ENCODE peak calls at places on chromosomes 4 and X, in ten cellular contexts. One of them, this sample, is unnamed.

GRCh38 chr4:85107553-85107952 is 141.1 kb upstream of the WDFY3 start:
- DNase-seq in NCI-H1694 treated with DMSO at 0.1 percent for 48 hours: no peak
- DNase-seq in activated T-cell treated with anti-CD3 and anti-CD28 coated beads for 1 hour: no peak
- DNase-seq in foreskin fibroblast: no peak
- DNase-seq in IMR-90: no peak
- DNase-seq in SW480: no peak
- DNase-seq in pulmonary artery endothelial cell: no peak
- DNase-seq in non-pigmented ciliary epithelial cell: no peak
- DNase-seq in RCC 7860: no peak
- DNase-seq in HCEC 1CT: no peak
- DNase-seq in this sample: no peak

GRCh38 chrX:108399427-108400165 is 38.6 kb downstream of the COL4A6 start:
- DNase-seq in SW480: no peak
- DNase-seq in activated T-cell treated with anti-CD3 and anti-CD28 coated beads for 1 hour: no peak
- DNase-seq in IMR-90: peak; percentile 10
- DNase-seq in pulmonary artery endothelial cell: no peak
- DNase-seq in non-pigmented ciliary epithelial cell: no peak
- DNase-seq in NCI-H1694 treated with DMSO at 0.1 percent for 48 hours: no peak
- DNase-seq in HCEC 1CT: peak; percentile 29
- DNase-seq in RCC 7860: no peak
- DNase-seq in foreskin fibroblast: peak; percentile 85
- DNase-seq in this sample: peak; percentile 19

GRCh38 chrX:125826080-125826479 is 340.0 kb downstream of the DCAF12L2 start:
- DNase-seq in non-pigmented ciliary epithelial cell: no peak
- DNase-seq in activated T-cell treated with anti-CD3 and anti-CD28 coated beads for 1 hour: no peak
- DNase-seq in SW480: no peak
- DNase-seq in foreskin fibroblast: no peak
- DNase-seq in IMR-90: no peak
- DNase-seq in RCC 7860: no peak
- DNase-seq in pulmonary artery endothelial cell: no peak
- DNase-seq in NCI-H1694 treated with DMSO at 0.1 percent for 48 hours: no peak
- DNase-seq in HCEC 1CT: no peak
- DNase-seq in this sample: no peak

GRCh38 chrX:100748133-100748532 is 16.2 kb upstream of the SYTL4 start:
- DNase-seq in IMR-90: no peak
- DNase-seq in NCI-H1694 treated with DMSO at 0.1 percent for 48 hours: no peak
- DNase-seq in RCC 7860: peak; percentile 35
- DNase-seq in pulmonary artery endothelial cell: peak; percentile 8
- DNase-seq in HCEC 1CT: no peak
- DNase-seq in foreskin fibroblast: peak; percentile 15
- DNase-seq in activated T-cell treated with anti-CD3 and anti-CD28 coated beads for 1 hour: no peak
- DNase-seq in non-pigmented ciliary epithelial cell: no peak
- DNase-seq in SW480: peak; percentile 67
- DNase-seq in this sample: peak; percentile 82

GRCh38 chr4:48254381-48255072 is 15.1 kb downstream of the TEC start:
- DNase-seq in pulmonary artery endothelial cell: no peak
- DNase-seq in HCEC 1CT: peak; percentile 37
- DNase-seq in SW480: no peak
- DNase-seq in RCC 7860: no peak
- DNase-seq in foreskin fibroblast: peak; percentile 98
- DNase-seq in non-pigmented ciliary epithelial cell: peak; percentile 81
- DNase-seq in NCI-H1694 treated with DMSO at 0.1 percent for 48 hours: no peak
- DNase-seq in activated T-cell treated with anti-CD3 and anti-CD28 coated beads for 1 hour: no peak
- DNase-seq in IMR-90: peak; percentile 82
- DNase-seq in this sample: no peak

GRCh38 chr4:152780267-152780811 is 585 bp downstream of the ARFIP1 start:
- DNase-seq in IMR-90: peak; percentile 22
- DNase-seq in RCC 7860: peak; percentile 4
- DNase-seq in NCI-H1694 treated with DMSO at 0.1 percent for 48 hours: peak; percentile 20
- DNase-seq in non-pigmented ciliary epithelial cell: no peak
- DNase-seq in foreskin fibroblast: peak; percentile 53
- DNase-seq in pulmonary artery endothelial cell: no peak
- DNase-seq in SW480: peak; percentile 12
- DNase-seq in HCEC 1CT: peak; percentile 1
- DNase-seq in activated T-cell treated with anti-CD3 and anti-CD28 coated beads for 1 hour: no peak
- DNase-seq in this sample: peak; percentile 14

GRCh38 chr4:89403826-89404225 is 96.2 kb upstream of the GPRIN3 start:
- DNase-seq in foreskin fibroblast: no peak
- DNase-seq in RCC 7860: no peak
- DNase-seq in IMR-90: no peak
- DNase-seq in activated T-cell treated with anti-CD3 and anti-CD28 coated beads for 1 hour: no peak
- DNase-seq in HCEC 1CT: peak; percentile 17
- DNase-seq in non-pigmented ciliary epithelial cell: no peak
- DNase-seq in pulmonary artery endothelial cell: no peak
- DNase-seq in NCI-H1694 treated with DMSO at 0.1 percent for 48 hours: no peak
- DNase-seq in SW480: no peak
- DNase-seq in this sample: no peak

GRCh38 chrX:22748093-22748999 is 251.4 kb upstream of the DDX53 start:
- DNase-seq in foreskin fibroblast: peak; percentile 64
- DNase-seq in activated T-cell treated with anti-CD3 and anti-CD28 coated beads for 1 hour: peak; percentile 3
- DNase-seq in RCC 7860: no peak
- DNase-seq in HCEC 1CT: peak; percentile 36
- DNase-seq in NCI-H1694 treated with DMSO at 0.1 percent for 48 hours: peak; percentile 9
- DNase-seq in IMR-90: peak; percentile 47
- DNase-seq in pulmonary artery endothelial cell: no peak
- DNase-seq in non-pigmented ciliary epithelial cell: no peak
- DNase-seq in SW480: peak; percentile 32
- DNase-seq in this sample: peak; percentile 49

GRCh38 chrX:71081348-71082148 is 13.4 kb upstream of the SNX12 start:
- DNase-seq in non-pigmented ciliary epithelial cell: no peak
- DNase-seq in foreskin fibroblast: peak; percentile 55
- DNase-seq in IMR-90: peak; percentile 45
- DNase-seq in NCI-H1694 treated with DMSO at 0.1 percent for 48 hours: no peak
- DNase-seq in RCC 7860: no peak
- DNase-seq in activated T-cell treated with anti-CD3 and anti-CD28 coated beads for 1 hour: no peak
- DNase-seq in HCEC 1CT: no peak
- DNase-seq in SW480: no peak
- DNase-seq in pulmonary artery endothelial cell: peak; percentile 11
- DNase-seq in this sample: no peak

GRCh38 chr4:124658795-124659194 is 53.7 kb downstream of the ANKRD50 start:
- DNase-seq in activated T-cell treated with anti-CD3 and anti-CD28 coated beads for 1 hour: no peak
- DNase-seq in IMR-90: no peak
- DNase-seq in pulmonary artery endothelial cell: no peak
- DNase-seq in HCEC 1CT: no peak
- DNase-seq in SW480: no peak
- DNase-seq in NCI-H1694 treated with DMSO at 0.1 percent for 48 hours: no peak
- DNase-seq in non-pigmented ciliary epithelial cell: no peak
- DNase-seq in foreskin fibroblast: no peak
- DNase-seq in RCC 7860: no peak
- DNase-seq in this sample: no peak

GRCh38 chrX:35842657-35843056 is 44.5 kb downstream of the MAGEB16 start:
- DNase-seq in activated T-cell treated with anti-CD3 and anti-CD28 coated beads for 1 hour: no peak
- DNase-seq in RCC 7860: no peak
- DNase-seq in NCI-H1694 treated with DMSO at 0.1 percent for 48 hours: no peak
- DNase-seq in IMR-90: no peak
- DNase-seq in foreskin fibroblast: no peak
- DNase-seq in HCEC 1CT: no peak
- DNase-seq in SW480: no peak
- DNase-seq in pulmonary artery endothelial cell: no peak
- DNase-seq in non-pigmented ciliary epithelial cell: no peak
- DNase-seq in this sample: no peak

GRCh38 chr4:8202108-8202507 is 3.0 kb downstream of the SH3TC1 start:
- DNase-seq in NCI-H1694 treated with DMSO at 0.1 percent for 48 hours: no peak
- DNase-seq in activated T-cell treated with anti-CD3 and anti-CD28 coated beads for 1 hour: no peak
- DNase-seq in IMR-90: no peak
- DNase-seq in HCEC 1CT: no peak
- DNase-seq in pulmonary artery endothelial cell: no peak
- DNase-seq in RCC 7860: no peak
- DNase-seq in non-pigmented ciliary epithelial cell: no peak
- DNase-seq in SW480: no peak
- DNase-seq in foreskin fibroblast: no peak
- DNase-seq in this sample: no peak

GRCh38 chrX:123851010-123851409 is 8.8 kb upstream of the XIAP start:
- DNase-seq in RCC 7860: no peak
- DNase-seq in pulmonary artery endothelial cell: no peak
- DNase-seq in foreskin fibroblast: peak; percentile 23
- DNase-seq in NCI-H1694 treated with DMSO at 0.1 percent for 48 hours: no peak
- DNase-seq in HCEC 1CT: no peak
- DNase-seq in activated T-cell treated with anti-CD3 and anti-CD28 coated beads for 1 hour: no peak
- DNase-seq in SW480: no peak
- DNase-seq in non-pigmented ciliary epithelial cell: no peak
- DNase-seq in IMR-90: no peak
- DNase-seq in this sample: no peak

GRCh38 chr4:79227896-79228295 is 98.0 kb downstream of the NAA11 start:
- DNase-seq in NCI-H1694 treated with DMSO at 0.1 percent for 48 hours: no peak
- DNase-seq in SW480: no peak
- DNase-seq in IMR-90: no peak
- DNase-seq in non-pigmented ciliary epithelial cell: peak; percentile 3
- DNase-seq in RCC 7860: no peak
- DNase-seq in pulmonary artery endothelial cell: no peak
- DNase-seq in HCEC 1CT: peak; percentile 3
- DNase-seq in foreskin fibroblast: no peak
- DNase-seq in activated T-cell treated with anti-CD3 and anti-CD28 coated beads for 1 hour: no peak
- DNase-seq in this sample: no peak

GRCh38 chr4:142100941-142101340 is 464.6 kb downstream of the IL15 start:
- DNase-seq in SW480: no peak
- DNase-seq in NCI-H1694 treated with DMSO at 0.1 percent for 48 hours: no peak
- DNase-seq in pulmonary artery endothelial cell: no peak
- DNase-seq in non-pigmented ciliary epithelial cell: no peak
- DNase-seq in activated T-cell treated with anti-CD3 and anti-CD28 coated beads for 1 hour: no peak
- DNase-seq in HCEC 1CT: no peak
- DNase-seq in foreskin fibroblast: no peak
- DNase-seq in IMR-90: no peak
- DNase-seq in RCC 7860: no peak
- DNase-seq in this sample: no peak

GRCh38 chr4:3638080-3638715 is 106.0 kb upstream of the LRPAP1 start:
- DNase-seq in HCEC 1CT: no peak
- DNase-seq in pulmonary artery endothelial cell: no peak
- DNase-seq in foreskin fibroblast: no peak
- DNase-seq in activated T-cell treated with anti-CD3 and anti-CD28 coated beads for 1 hour: no peak
- DNase-seq in IMR-90: no peak
- DNase-seq in non-pigmented ciliary epithelial cell: no peak
- DNase-seq in SW480: no peak
- DNase-seq in RCC 7860: no peak
- DNase-seq in NCI-H1694 treated with DMSO at 0.1 percent for 48 hours: no peak
- DNase-seq in this sample: no peak

GRCh38 chr4:173057442-173057841 is 111.2 kb upstream of the GALNT7 start:
- DNase-seq in foreskin fibroblast: peak; percentile 43
- DNase-seq in non-pigmented ciliary epithelial cell: no peak
- DNase-seq in RCC 7860: peak; percentile 44
- DNase-seq in pulmonary artery endothelial cell: no peak
- DNase-seq in IMR-90: peak; percentile 10
- DNase-seq in activated T-cell treated with anti-CD3 and anti-CD28 coated beads for 1 hour: no peak
- DNase-seq in SW480: no peak
- DNase-seq in HCEC 1CT: peak; percentile 10
- DNase-seq in NCI-H1694 treated with DMSO at 0.1 percent for 48 hours: no peak
- DNase-seq in this sample: peak; percentile 40

GRCh38 chr4:152850377-152850776 is 70.6 kb downstream of the ARFIP1 start:
- DNase-seq in RCC 7860: peak; percentile 5
- DNase-seq in non-pigmented ciliary epithelial cell: peak; percentile 18
- DNase-seq in SW480: no peak
- DNase-seq in HCEC 1CT: peak; percentile 51
- DNase-seq in foreskin fibroblast: peak; percentile 30
- DNase-seq in activated T-cell treated with anti-CD3 and anti-CD28 coated beads for 1 hour: no peak
- DNase-seq in pulmonary artery endothelial cell: no peak
- DNase-seq in IMR-90: peak; percentile 54
- DNase-seq in NCI-H1694 treated with DMSO at 0.1 percent for 48 hours: no peak
- DNase-seq in this sample: peak; percentile 60

GRCh38 chr4:26687728-26688127 is 103.8 kb downstream of the TBC1D19 start:
- DNase-seq in activated T-cell treated with anti-CD3 and anti-CD28 coated beads for 1 hour: no peak
- DNase-seq in non-pigmented ciliary epithelial cell: peak; percentile 86
- DNase-seq in HCEC 1CT: peak; percentile 83
- DNase-seq in RCC 7860: peak; percentile 30
- DNase-seq in SW480: no peak
- DNase-seq in pulmonary artery endothelial cell: no peak
- DNase-seq in IMR-90: peak; percentile 94
- DNase-seq in foreskin fibroblast: peak; percentile 86
- DNase-seq in NCI-H1694 treated with DMSO at 0.1 percent for 48 hours: no peak
- DNase-seq in this sample: no peak

GRCh38 chr4:183723561-183724228 is 64.6 kb downstream of the TRAPPC11 start:
- DNase-seq in NCI-H1694 treated with DMSO at 0.1 percent for 48 hours: no peak
- DNase-seq in SW480: no peak
- DNase-seq in pulmonary artery endothelial cell: no peak
- DNase-seq in activated T-cell treated with anti-CD3 and anti-CD28 coated beads for 1 hour: no peak
- DNase-seq in RCC 7860: no peak
- DNase-seq in HCEC 1CT: no peak
- DNase-seq in foreskin fibroblast: no peak
- DNase-seq in non-pigmented ciliary epithelial cell: no peak
- DNase-seq in IMR-90: no peak
- DNase-seq in this sample: no peak

GRCh38 chr4:2652415-2653155 is 103.6 kb downstream of the TNIP2 start:
- DNase-seq in pulmonary artery endothelial cell: no peak
- DNase-seq in RCC 7860: no peak
- DNase-seq in foreskin fibroblast: no peak
- DNase-seq in SW480: no peak
- DNase-seq in NCI-H1694 treated with DMSO at 0.1 percent for 48 hours: no peak
- DNase-seq in IMR-90: no peak
- DNase-seq in non-pigmented ciliary epithelial cell: no peak
- DNase-seq in activated T-cell treated with anti-CD3 and anti-CD28 coated beads for 1 hour: no peak
- DNase-seq in HCEC 1CT: no peak
- DNase-seq in this sample: no peak

GRCh38 chr4:55458611-55459010 is 62.9 kb downstream of the TMEM165 start:
- DNase-seq in activated T-cell treated with anti-CD3 and anti-CD28 coated beads for 1 hour: no peak
- DNase-seq in SW480: no peak
- DNase-seq in NCI-H1694 treated with DMSO at 0.1 percent for 48 hours: no peak
- DNase-seq in IMR-90: peak; percentile 41
- DNase-seq in RCC 7860: no peak
- DNase-seq in non-pigmented ciliary epithelial cell: no peak
- DNase-seq in pulmonary artery endothelial cell: no peak
- DNase-seq in foreskin fibroblast: no peak
- DNase-seq in HCEC 1CT: no peak
- DNase-seq in this sample: no peak

GRCh38 chr4:118729287-118730286 is 44.4 kb downstream of the METTL14 start:
- DNase-seq in non-pigmented ciliary epithelial cell: peak; percentile 70
- DNase-seq in SW480: no peak
- DNase-seq in IMR-90: peak; percentile 92
- DNase-seq in NCI-H1694 treated with DMSO at 0.1 percent for 48 hours: no peak
- DNase-seq in activated T-cell treated with anti-CD3 and anti-CD28 coated beads for 1 hour: no peak
- DNase-seq in RCC 7860: no peak
- DNase-seq in foreskin fibroblast: peak; percentile 83
- DNase-seq in pulmonary artery endothelial cell: no peak
- DNase-seq in HCEC 1CT: peak; percentile 77
- DNase-seq in this sample: peak; percentile 56

GRCh38 chrX:133543654-133544053 is 128.4 kb upstream of the GPC4 start:
- DNase-seq in pulmonary artery endothelial cell: no peak
- DNase-seq in HCEC 1CT: no peak
- DNase-seq in activated T-cell treated with anti-CD3 and anti-CD28 coated beads for 1 hour: no peak
- DNase-seq in NCI-H1694 treated with DMSO at 0.1 percent for 48 hours: no peak
- DNase-seq in RCC 7860: no peak
- DNase-seq in SW480: no peak
- DNase-seq in foreskin fibroblast: no peak
- DNase-seq in non-pigmented ciliary epithelial cell: no peak
- DNase-seq in IMR-90: no peak
- DNase-seq in this sample: no peak

GRCh38 chr4:121195649-121196048 is 31.5 kb upstream of the TNIP3 start:
- DNase-seq in pulmonary artery endothelial cell: no peak
- DNase-seq in foreskin fibroblast: no peak
- DNase-seq in SW480: no peak
- DNase-seq in non-pigmented ciliary epithelial cell: no peak
- DNase-seq in RCC 7860: no peak
- DNase-seq in NCI-H1694 treated with DMSO at 0.1 percent for 48 hours: no peak
- DNase-seq in activated T-cell treated with anti-CD3 and anti-CD28 coated beads for 1 hour: no peak
- DNase-seq in IMR-90: no peak
- DNase-seq in HCEC 1CT: no peak
- DNase-seq in this sample: no peak

GRCh38 chr4:140395668-140396067 is 22.2 kb downstream of the SCOC start:
- DNase-seq in HCEC 1CT: no peak
- DNase-seq in RCC 7860: no peak
- DNase-seq in pulmonary artery endothelial cell: no peak
- DNase-seq in non-pigmented ciliary epithelial cell: no peak
- DNase-seq in NCI-H1694 treated with DMSO at 0.1 percent for 48 hours: no peak
- DNase-seq in activated T-cell treated with anti-CD3 and anti-CD28 coated beads for 1 hour: no peak
- DNase-seq in foreskin fibroblast: no peak
- DNase-seq in SW480: no peak
- DNase-seq in IMR-90: no peak
- DNase-seq in this sample: no peak

GRCh38 chr4:137125011-137125410 is 407.3 kb downstream of the PCDH18 start:
- DNase-seq in NCI-H1694 treated with DMSO at 0.1 percent for 48 hours: no peak
- DNase-seq in IMR-90: peak; percentile 55
- DNase-seq in HCEC 1CT: peak; percentile 55
- DNase-seq in activated T-cell treated with anti-CD3 and anti-CD28 coated beads for 1 hour: no peak
- DNase-seq in foreskin fibroblast: peak; percentile 83
- DNase-seq in SW480: no peak
- DNase-seq in non-pigmented ciliary epithelial cell: peak; percentile 14
- DNase-seq in RCC 7860: peak; percentile 9
- DNase-seq in pulmonary artery endothelial cell: no peak
- DNase-seq in this sample: no peak

GRCh38 chr4:113368056-113368455 is 318.6 kb downstream of the ANK2 start:
- DNase-seq in foreskin fibroblast: peak; percentile 84
- DNase-seq in activated T-cell treated with anti-CD3 and anti-CD28 coated beads for 1 hour: no peak
- DNase-seq in HCEC 1CT: peak; percentile 88
- DNase-seq in SW480: no peak
- DNase-seq in IMR-90: peak; percentile 97
- DNase-seq in pulmonary artery endothelial cell: no peak
- DNase-seq in RCC 7860: no peak
- DNase-seq in non-pigmented ciliary epithelial cell: peak; percentile 69
- DNase-seq in NCI-H1694 treated with DMSO at 0.1 percent for 48 hours: no peak
- DNase-seq in this sample: peak; percentile 23